ENCODE peak calls at places on chromosome 21, in seven cellular contexts. M, L, C, Z, X, Y and O are unnamed samples.

GRCh38 chr21:38272215-38272614 is 15.4 kb downstream of the KCNJ15 start:
- DNase-seq in M (no peak), L (no peak), C (no peak), Z (no peak), X (no peak), Y (no peak), O (no peak)

GRCh38 chr21:34944015-34944755 is 104.9 kb downstream of the RUNX1 start:
- DNase-seq in M (no peak), L (no peak), C (no peak), Z (no peak), X (no peak), Y (no peak), O (no peak)

GRCh38 chr21:32386195-32386870 is 6.5 kb downstream of the URB1 start:
- DNase-seq in M (no peak), L (no peak), C (no peak), Z (peak), X (peak), Y (no peak), O (no peak)

GRCh38 chr21:31798842-31799691 is 67.1 kb upstream of the SCAF4 start:
- DNase-seq in M (no peak), L (no peak), C (no peak), Z (no peak), X (no peak), Y (no peak), O (no peak)

GRCh38 chr21:42061866-42062542 is 9.1 kb upstream of the UMODL1 start:
- DNase-seq in M (no peak), L (peak), C (no peak), Z (no peak), X (no peak), Y (peak), O (peak)

GRCh38 chr21:46546799-46547198 is 58.1 kb downstream of the S100B start:
- DNase-seq in M (no peak), L (no peak), C (no peak), Z (no peak), X (no peak), Y (no peak), O (no peak)

GRCh38 chr21:43304621-43305335 is 122.2 kb downstream of the SIK1 start:
- DNase-seq in M (no peak), L (no peak), C (no peak), Z (no peak), X (peak), Y (no peak), O (no peak)

GRCh38 chr21:43644609-43645008 is 14.7 kb downstream of the HSF2BP start:
- DNase-seq in M (no peak), L (no peak), C (no peak), Z (peak), X (no peak), Y (no peak), O (no peak)

GRCh38 chr21:18803624-18804023 is 400.0 kb upstream of the TMPRSS15 start:
- DNase-seq in M (no peak), L (no peak), C (no peak), Z (no peak), X (no peak), Y (no peak), O (no peak)

GRCh38 chr21:35705237-35705887 is 355.0 kb downstream of the SETD4 start:
- DNase-seq in M (no peak), L (no peak), C (no peak), Z (no peak), X (no peak), Y (no peak), O (no peak)

GRCh38 chr21:44709426-44710293 is 1.7 kb downstream of the TSPEAR start:
- DNase-seq in M (no peak), L (no peak), C (no peak), Z (peak), X (peak), Y (no peak), O (peak)

GRCh38 chr21:43692949-43693348 is 26.0 kb upstream of the PDXK start:
- DNase-seq in M (no peak), L (no peak), C (no peak), Z (no peak), X (no peak), Y (no peak), O (no peak)

GRCh38 chr21:35070436-35070835 is 21.3 kb upstream of the RUNX1 start:
- DNase-seq in M (no peak), L (no peak), C (no peak), Z (no peak), X (no peak), Y (no peak), O (no peak)

GRCh38 chr21:28516996-28517592 is 475.6 kb downstream of the LTN1 start:
- DNase-seq in M (peak), L (peak), C (peak), Z (no peak), X (peak), Y (peak), O (peak)

GRCh38 chr21:36542312-36543101 is 62.6 kb upstream of the CLDN14 start:
- DNase-seq in M (no peak), L (no peak), C (no peak), Z (no peak), X (no peak), Y (no peak), O (peak)